ENCODE peak calls at places on chromosome 6, in five cellular contexts. E is heart left ventricle; S is left ventricle myocardium inferior; F is effector memory CD4-positive, alpha-beta T cell; A is ascending aorta. R is an unnamed sample.

GRCh38 chr6:148364056-148364844 is 21.6 kb downstream of the SASH1 start:
- DNase-seq in E (no peak), S (no peak), F (no peak), A (no peak), R (no peak)

GRCh38 chr6:76792394-76792793 is 670.9 kb downstream of the HTR1B start:
- DNase-seq in E (no peak), S (no peak), F (no peak), A (no peak), R (no peak)

GRCh38 chr6:138030872-138031271 is 76.3 kb downstream of the PERP start:
- DNase-seq in E (no peak), S (no peak), F (no peak), A (no peak), R (no peak)

GRCh38 chr6:145865595-145865994 is 51.0 kb upstream of the FBXO30 start:
- DNase-seq in E (no peak), S (no peak), F (no peak), A (no peak), R (no peak)

GRCh38 chr6:120230008-120230407 is 880.4 kb upstream of the MAN1A1 start:
- DNase-seq in E (no peak), S (no peak), F (no peak), A (no peak), R (no peak)

GRCh38 chr6:7542878-7543394 is 1.5 kb downstream of the DSP start:
- DNase-seq in E (peak; percentile 68), S (peak; percentile 66), F (no peak), A (no peak), R (no peak)

GRCh38 chr6:72553531-72554202 is 68.2 kb upstream of the KCNQ5 start:
- DNase-seq in E (no peak), S (no peak), F (no peak), A (no peak), R (no peak)

GRCh38 chr6:156866181-156866862 is 89.1 kb downstream of the ARID1B start:
- DNase-seq in E (peak; percentile 32), S (no peak), F (no peak), A (no peak), R (no peak)

GRCh38 chr6:13327691-13328075 is 654 bp downstream of the TBC1D7 start:
- DNase-seq in E (no peak), S (no peak), F (no peak), A (no peak), R (no peak)

GRCh38 chr6:30640481-30640880 is 6.5 kb upstream of the C6orf136 start:
- DNase-seq in E (no peak), S (no peak), F (no peak), A (no peak), R (no peak)

GRCh38 chr6:97294451-97294850 is 11.4 kb upstream of the MMS22L start:
- DNase-seq in E (no peak), S (no peak), F (no peak), A (no peak), R (no peak)

GRCh38 chr6:161137839-161138544 is 135.9 kb downstream of the AGPAT4 start:
- DNase-seq in E (no peak), S (no peak), F (no peak), A (no peak), R (no peak)

GRCh38 chr6:115545410-115545986 is 515.2 kb downstream of the FRK start:
- DNase-seq in E (peak; percentile 9), S (no peak), F (no peak), A (no peak), R (no peak)

GRCh38 chr6:33633084-33633461 is 12.0 kb downstream of the ITPR3 start:
- DNase-seq in E (no peak), S (no peak), F (no peak), A (no peak), R (no peak)

GRCh38 chr6:129608886-129609540 is 101.0 kb downstream of the ARHGAP18 start:
- DNase-seq in E (no peak), S (no peak), F (no peak), A (no peak), R (no peak)

GRCh38 chr6:41726876-41727275 is 8.5 kb downstream of the TFEB start:
- DNase-seq in E (no peak), S (no peak), F (no peak), A (no peak), R (no peak)

GRCh38 chr6:13307508-13307995 is 20.8 kb downstream of the TBC1D7 start:
- DNase-seq in E (no peak), S (no peak), F (no peak), A (no peak), R (no peak)

GRCh38 chr6:104784884-104785283 is 74.8 kb downstream of the HACE1 start:
- DNase-seq in E (no peak), S (no peak), F (no peak), A (no peak), R (no peak)

GRCh38 chr6:90393232-90393884 is 96.7 kb upstream of the BACH2 start:
- DNase-seq in E (peak; percentile 51), S (no peak), F (peak; percentile 44), A (no peak), R (peak; percentile 73)

GRCh38 chr6:26349964-26350857 is 14.8 kb upstream of the BTN3A2 start:
- DNase-seq in E (no peak), S (no peak), F (no peak), A (no peak), R (no peak)

GRCh38 chr6:122735618-122736017 is 43.9 kb upstream of the FABP7 start:
- DNase-seq in E (no peak), S (no peak), F (no peak), A (no peak), R (no peak)

DNA sequence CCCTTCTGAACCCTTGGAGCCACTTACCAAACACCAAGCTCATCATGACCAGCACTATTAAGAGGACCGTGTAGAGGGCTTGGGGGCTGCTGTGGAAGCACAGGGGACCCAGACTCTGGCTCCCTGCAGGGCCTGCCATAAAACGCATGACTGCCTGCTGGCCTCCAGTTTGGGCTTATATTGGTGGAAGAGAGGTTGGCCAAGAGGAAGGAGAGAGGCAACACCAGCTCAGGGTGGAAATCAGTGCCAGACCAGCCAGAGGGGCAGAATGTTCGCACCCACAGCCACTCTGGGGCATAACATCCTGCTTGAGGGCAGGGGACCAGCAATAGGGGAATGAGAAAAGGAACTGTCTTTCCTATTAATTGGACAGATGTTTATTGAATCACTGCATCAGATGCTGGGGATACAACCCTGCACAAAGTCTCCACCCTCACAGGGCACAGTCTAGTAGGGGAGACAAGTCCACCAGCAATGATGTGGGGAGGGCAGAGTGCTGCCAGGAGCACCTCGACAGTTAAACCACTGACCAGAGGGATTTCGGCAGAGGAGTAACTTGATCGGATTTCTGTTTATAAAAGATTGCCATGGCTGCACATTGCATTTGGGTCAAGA is 534 bp downstream of the LY6G5C start:
- DNase-seq in E (no peak), S (no peak), F (no peak), A (no peak), R (no peak)
- H3K4me1 ChIP-seq in E (peaks cover 16% of the 10 kb centered on the region), S (peaks cover 27% of the 10 kb centered on the region), F (peaks cover 10% of the 10 kb centered on the region), A (peaks cover 2% of the 10 kb centered on the region), R (peaks cover 19% of the 10 kb centered on the region)

GRCh38 chr6:44201638-44202303 is 15.0 kb upstream of the MYMX start:
- DNase-seq in E (no peak), S (no peak), F (no peak), A (no peak), R (no peak)
- H3K4me3 ChIP-seq in E (no peak overlapping the region), S (no peak overlapping the region), F (no peak overlapping the region), A (no peak overlapping the region), R (no peak overlapping the region)

DNA sequence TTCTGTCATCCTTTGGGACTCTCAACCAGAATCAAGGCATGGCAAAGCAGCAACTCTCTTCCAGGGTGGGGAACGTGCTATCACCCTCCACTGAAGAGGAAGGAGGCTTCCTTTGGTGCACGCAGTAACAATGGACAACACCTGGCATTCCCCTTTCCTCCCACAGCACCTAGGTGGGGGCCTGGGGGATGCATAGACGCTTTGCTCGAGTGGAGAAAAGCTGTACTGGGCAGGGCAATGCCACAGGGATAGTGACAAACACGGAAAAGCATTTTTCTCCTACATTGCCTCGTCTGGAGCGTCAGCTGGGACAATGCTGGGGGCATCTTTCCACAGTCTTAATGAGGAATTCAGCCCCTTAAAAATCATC is 82.9 kb downstream of the GMPR start:
- DNase-seq in E (no peak), S (no peak), F (no peak), A (no peak), R (no peak)
- H3K4me1 ChIP-seq in E (peaks cover 70% of the 10 kb centered on the region), S (peaks cover 67% of the 10 kb centered on the region), F (peaks cover 56% of the 10 kb centered on the region), A (peaks cover 63% of the 10 kb centered on the region), R (peaks cover 94% of the 10 kb centered on the region)

GRCh38 chr6:125477849-125478248 is 176.1 kb upstream of the HDDC2 start:
- DNase-seq in E (no peak), S (no peak), F (no peak), A (no peak), R (no peak)

GRCh38 chr6:125477141-125477540 is 175.4 kb upstream of the HDDC2 start:
- DNase-seq in E (no peak), S (no peak), F (no peak), A (no peak), R (no peak)

GRCh38 chr6:125480571-125480970 is 178.8 kb upstream of the HDDC2 start:
- DNase-seq in E (peak; percentile 17), S (no peak), F (no peak), A (no peak), R (no peak)

GRCh38 chr6:125481056-125481455 is 179.3 kb upstream of the HDDC2 start:
- DNase-seq in E (no peak), S (no peak), F (no peak), A (no peak), R (no peak)

GRCh38 chr6:125480146-125480545 is 178.4 kb upstream of the HDDC2 start:
- DNase-seq in E (no peak), S (no peak), F (no peak), A (no peak), R (no peak)
- H3K4me3 ChIP-seq in E (no peak overlapping the region), S (no peak overlapping the region), F (no peak overlapping the region), A (no peak overlapping the region), R (no peak overlapping the region)

DNA sequence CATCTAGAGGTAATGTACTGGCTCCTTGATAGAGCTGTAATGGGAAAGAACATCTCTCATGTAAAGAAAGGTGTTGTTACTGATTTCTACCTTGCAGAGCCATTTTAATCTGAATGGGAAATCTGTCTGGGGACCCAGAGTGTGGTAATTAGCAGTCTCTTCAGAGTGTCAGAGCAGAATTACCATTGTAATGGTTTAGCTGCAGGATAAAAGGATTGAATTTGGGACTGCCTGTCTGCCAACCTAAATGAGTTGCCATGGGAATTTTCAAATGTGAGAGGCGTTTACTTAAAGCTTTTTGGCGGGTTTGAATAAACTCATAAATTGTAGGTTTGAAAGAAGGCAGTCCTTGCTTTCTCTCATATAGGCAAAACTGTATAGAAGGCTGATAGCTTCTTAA is 128.8 kb downstream of the QKI start:
- DNase-seq in E (no peak), S (no peak), F (no peak), A (no peak), R (no peak)
- H3K4me1 ChIP-seq in E (peaks cover 86% of the 10 kb centered on the region), S (peaks cover 99% of the 10 kb centered on the region), F (no peaks in the 10 kb centered on the region), A (peaks cover 3% of the 10 kb centered on the region), R (no peaks in the 10 kb centered on the region)

DNA sequence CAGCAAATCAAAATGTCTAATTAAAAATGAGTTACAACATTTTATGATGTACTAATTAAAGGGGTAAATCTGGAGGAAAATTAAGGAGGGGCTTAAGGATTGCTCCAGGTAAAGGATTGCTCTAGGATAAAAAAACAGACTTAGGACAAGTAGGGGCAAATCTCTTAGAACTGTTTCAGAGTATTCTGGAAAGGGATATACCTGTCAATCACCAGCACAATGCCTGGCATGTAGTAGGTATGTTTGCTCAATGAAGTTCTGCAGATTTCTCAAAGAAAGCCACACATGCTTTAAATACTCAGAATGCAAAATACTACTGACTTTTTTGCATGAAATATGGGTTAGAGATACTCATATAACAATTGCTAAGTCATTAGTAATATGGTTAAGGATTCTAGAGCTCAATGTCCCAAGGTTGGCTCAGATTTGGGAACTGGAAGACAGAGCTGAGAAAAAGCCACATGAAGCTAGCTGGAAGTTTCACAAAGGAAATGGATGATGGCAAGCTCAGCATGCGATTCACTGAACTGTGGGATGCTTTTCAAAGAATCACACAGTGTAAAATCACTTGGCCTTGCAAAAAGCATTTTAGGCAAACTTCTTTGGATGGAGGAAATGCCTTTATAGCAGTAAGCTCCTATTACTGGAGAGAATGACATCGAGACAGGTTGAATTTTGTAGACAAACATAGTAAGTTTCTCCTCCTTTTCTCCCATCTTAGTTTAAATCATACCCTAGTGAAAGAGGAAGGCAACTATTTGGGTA is 72.8 kb downstream of the MAP3K5 start:
- DNase-seq in E (no peak), S (no peak), F (no peak), A (no peak), R (no peak)
- H3K4me3 ChIP-seq in E (no peak overlapping the region), S (no peak overlapping the region), F (no peak overlapping the region), A (no peak overlapping the region), R (no peak overlapping the region)

R was measured in CD4-positive, alpha-beta memory T cell.